ENCODE peak calls at places on chromosome 20, in four cellular contexts. N is GM12878, S is HepG2, E is H1. B is an unnamed sample.

GRCh38 chr20:19974621-19975435 is 42.3 kb upstream of the NAA20 start:
- DNase-seq in N (no peak), S (no peak), E (peak), B (no peak)

GRCh38 chr20:56786503-56786902 is 157.4 kb downstream of the TFAP2C start:
- DNase-seq in E (no peak), N (no peak), S (no peak), B (no peak)

GRCh38 chr20:33561981-33562601 is 72.2 kb downstream of the CBFA2T2 start:
- DNase-seq in N (no peak), E (no peak), S (peak), B (peak)

GRCh38 chr20:61525781-61526431 is 273.8 kb downstream of the CDH4 start:
- DNase-seq in N (no peak), S (no peak), E (no peak), B (no peak)

GRCh38 chr20:3068075-3068474 is 3.3 kb upstream of the OXT start:
- DNase-seq in S (no peak), N (no peak), E (no peak), B (no peak)

GRCh38 chr20:35329435-35330139 is 37.4 kb upstream of the FAM83C start:
- DNase-seq in N (no peak), S (peak), E (peak), B (peak)

GRCh38 chr20:19253316-19253715 is 40.9 kb downstream of the SLC24A3 start:
- DNase-seq in N (no peak), E (peak), S (no peak), B (no peak)

GRCh38 chr20:23435675-23436539 is 3.6 kb upstream of the CSTL1 start:
- DNase-seq in N (no peak), S (peak), E (no peak), B (no peak)

GRCh38 chr20:58877374-58878360 is 25.2 kb downstream of the GNAS start:
- DNase-seq in E (peak), S (no peak), N (no peak), B (no peak)

GRCh38 chr20:61796738-61797137 is 268.9 kb downstream of the TAF4 start:
- DNase-seq in E (no peak), S (no peak), N (no peak), B (no peak)

GRCh38 chr20:32488066-32488838 is 96.9 kb downstream of the NOL4L start:
- DNase-seq in E (no peak), N (no peak), S (no peak), B (no peak)

GRCh38 chr20:34522969-34523871 is 7.0 kb downstream of the DYNLRB1 start:
- DNase-seq in S (peak), N (no peak), E (peak), B (peak)

GRCh38 chr20:44603327-44603726 is 20.9 kb downstream of the PKIG start:
- DNase-seq in S (peak), E (no peak), N (no peak), B (no peak)

GRCh38 chr20:4961746-4962145 is 39.6 kb downstream of the SLC23A2 start:
- DNase-seq in E (no peak), N (no peak), S (peak), B (no peak)

GRCh38 chr20:61903575-61904340 is 161.9 kb downstream of the TAF4 start:
- DNase-seq in E (no peak), S (no peak), N (no peak), B (no peak)

GRCh38 chr20:61052195-61052594 is 199.9 kb upstream of the CDH4 start:
- DNase-seq in E (no peak), S (no peak), N (no peak), B (no peak)

GRCh38 chr20:31564284-31564683 is 40.8 kb upstream of the ID1 start:
- DNase-seq in S (no peak), N (no peak), E (no peak), B (no peak)

GRCh38 chr20:32831982-32832381 is 12.2 kb downstream of the MAPRE1 start:
- DNase-seq in E (no peak), N (no peak), S (no peak), B (no peak)

GRCh38 chr20:41078329-41078728 is 49.7 kb downstream of the TOP1 start:
- DNase-seq in E (no peak), S (peak), N (peak), B (no peak)

GRCh38 chr20:3103369-3104032 is 19.0 kb upstream of the AVP start:
- DNase-seq in E (no peak), N (no peak), S (peak), B (no peak)

GRCh38 chr20:38951611-38952010 is 10.5 kb upstream of the DHX35 start:
- DNase-seq in S (no peak), N (no peak), E (no peak), B (no peak)

GRCh38 chr20:6040540-6040939 is 13.3 kb downstream of the LRRN4 start:
- DNase-seq in S (no peak), N (no peak), E (no peak), B (no peak)

GRCh38 chr20:60262967-60263603 is 304.9 kb downstream of the CDH26 start:
- DNase-seq in N (no peak), S (peak), E (peak), B (peak)

GRCh38 chr20:58651823-58652605 is 931 bp downstream of the STX16 start:
- DNase-seq in N (peak), E (peak), S (peak), B (peak)

GRCh38 chr20:41833739-41834138 is 215.6 kb upstream of the CHD6 start:
- DNase-seq in N (no peak), E (no peak), S (no peak), B (no peak)

GRCh38 chr20:41530923-41531322 is 87.3 kb downstream of the CHD6 start:
- DNase-seq in S (no peak), N (no peak), E (no peak), B (no peak)

GRCh38 chr20:11924923-11925322 is 7.2 kb downstream of the BTBD3 start:
- DNase-seq in E (no peak), S (no peak), N (no peak), B (no peak)

GRCh38 chr20:44967207-44967807 is 995 bp downstream of the STK4 start:
- DNase-seq in N (no peak), S (peak), E (no peak), B (no peak)

GRCh38 chr20:19661717-19662637 is 96.1 kb upstream of the RIN2 start:
- DNase-seq in E (peak), S (peak), N (no peak), B (peak)

GRCh38 chr20:17934141-17934862 is 34.3 kb downstream of the SNX5 start:
- DNase-seq in S (no peak), E (no peak), N (no peak), B (no peak)

GRCh38 chr20:46438156-46438750 is 31.8 kb upstream of the ELMO2 start:
- DNase-seq in E (no peak), N (no peak), S (peak), B (peak)

GRCh38 chr20:37317316-37317715 is 27.9 kb downstream of the MANBAL start:
- DNase-seq in N (no peak), E (no peak), S (no peak), B (no peak)

GRCh38 chr20:31704225-31705119 is 18.2 kb downstream of the BCL2L1 start:
- DNase-seq in S (peak), E (no peak), N (no peak), B (no peak)

GRCh38 chr20:61733216-61733615 is 332.5 kb downstream of the TAF4 start:
- DNase-seq in S (no peak), E (no peak), N (no peak), B (no peak)

GRCh38 chr20:10322073-10323012 is 103.7 kb downstream of the SNAP25 start:
- DNase-seq in N (no peak), S (no peak), E (no peak), B (no peak)

GRCh38 chr20:58219342-58219700 is 9.1 kb downstream of the ANKRD60 start:
- DNase-seq in E (no peak), S (no peak), N (no peak), B (no peak)

GRCh38 chr20:21511850-21512633 is 1.8 kb downstream of the NKX2-2 start:
- DNase-seq in N (no peak), S (no peak), E (peak), B (no peak)

DNA sequence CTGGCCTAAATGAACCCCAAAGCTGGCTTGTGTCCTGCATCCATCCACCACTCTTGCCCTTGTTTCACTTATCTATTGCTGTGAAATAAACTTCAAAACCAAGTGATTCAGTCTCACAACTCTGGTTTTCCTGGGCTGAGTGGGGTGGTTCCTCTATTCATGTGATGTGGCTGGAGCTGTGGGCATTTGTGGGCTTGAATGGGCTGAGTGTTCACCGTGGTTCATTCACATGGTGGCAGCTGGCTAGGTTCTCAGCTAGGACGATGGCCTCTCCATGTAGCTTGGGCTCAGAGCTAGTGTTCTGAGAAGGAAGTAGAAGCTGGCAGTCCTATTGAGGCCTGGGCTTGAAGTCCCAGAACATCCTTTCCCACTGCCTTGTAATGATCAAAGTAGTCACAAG is 30.4 kb downstream of the FKBP1A start:
- DNase-seq in E (no peak), N (no peak), S (no peak), B (no peak)
- TF ChIP-seq SUZ12 in E (no peak), N (no peak), S (no peak), B (no peak)

DNA sequence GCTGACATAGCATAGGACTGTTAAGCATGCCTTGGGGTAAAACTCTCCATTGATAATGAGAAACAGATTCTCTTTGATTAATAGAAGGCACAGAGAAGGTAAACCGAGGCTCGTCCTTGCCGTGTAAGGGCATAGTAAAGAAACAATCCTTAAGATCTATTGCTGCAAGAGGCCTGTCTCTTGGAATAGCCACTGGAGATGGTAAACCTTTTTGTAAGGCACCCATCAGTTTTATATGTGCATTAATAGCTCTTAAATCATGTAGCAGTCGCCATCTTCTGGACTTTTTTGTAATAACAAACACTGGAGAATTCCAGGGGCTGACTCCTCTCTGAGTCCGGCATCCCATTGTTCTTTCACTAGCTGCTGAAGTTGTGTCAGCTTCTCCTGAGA is 8.4 kb upstream of the ABHD12 start:
- DNase-seq in E (no peak), N (no peak), S (peak), B (peak)
- TF ChIP-seq SP1 in E (no peak), N (no peak), S (no peak), B (no peak)

GRCh38 chr20:9276964-9277363 is 208.1 kb downstream of the PLCB4 start:
- DNase-seq in N (no peak), E (no peak), S (no peak), B (no peak)

GRCh38 chr20:9285617-9286016 is 216.7 kb downstream of the PLCB4 start:
- DNase-seq in E (no peak), N (no peak), S (peak), B (no peak)

GRCh38 chr20:9280654-9281053 is 211.8 kb downstream of the PLCB4 start:
- DNase-seq in E (no peak), N (no peak), S (no peak), B (no peak)

GRCh38 chr20:9281770-9282169 is 212.9 kb downstream of the PLCB4 start:
- DNase-seq in E (no peak), S (no peak), N (no peak), B (no peak)

GRCh38 chr20:9279905-9280304 is 211.0 kb downstream of the PLCB4 start:
- DNase-seq in E (no peak), N (no peak), S (no peak), B (no peak)
- TF ChIP-seq SUZ12 in E (no peak), N (no peak), S (no peak), B (no peak)

DNA sequence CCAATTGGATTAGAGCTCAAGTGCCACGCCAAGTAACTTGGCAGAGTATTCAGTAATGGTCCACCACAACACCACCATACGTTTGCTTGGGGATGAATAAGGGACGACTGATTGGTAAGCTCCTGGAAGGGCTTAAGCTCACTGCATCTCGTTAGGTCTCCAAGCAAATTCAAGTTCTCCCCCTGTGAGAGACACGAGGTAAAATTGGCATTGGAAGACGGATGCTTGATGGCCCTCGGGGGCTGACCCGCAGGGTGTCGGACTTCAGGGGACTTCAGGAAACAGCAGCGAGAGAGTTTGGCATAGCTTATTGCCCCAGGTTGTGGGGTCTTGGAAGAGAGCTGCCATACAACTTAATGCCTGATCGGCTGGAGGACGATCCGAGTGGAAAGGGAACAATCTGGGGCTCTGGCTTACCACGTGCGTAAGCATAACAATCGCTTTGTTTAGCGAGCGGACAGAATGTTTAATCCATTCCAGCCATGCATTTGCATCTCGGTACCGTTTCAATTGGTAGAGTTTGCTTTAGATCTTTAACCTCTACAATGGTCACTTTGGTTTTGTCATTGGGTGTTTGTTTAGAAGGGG is 4.8 kb upstream of the ZNFX1 start:
- DNase-seq in N (no peak), S (no peak), E (no peak), B (no peak)
- TF ChIP-seq SP1 in N (no peak), S (no peak), E (no peak), B (no peak)

DNA sequence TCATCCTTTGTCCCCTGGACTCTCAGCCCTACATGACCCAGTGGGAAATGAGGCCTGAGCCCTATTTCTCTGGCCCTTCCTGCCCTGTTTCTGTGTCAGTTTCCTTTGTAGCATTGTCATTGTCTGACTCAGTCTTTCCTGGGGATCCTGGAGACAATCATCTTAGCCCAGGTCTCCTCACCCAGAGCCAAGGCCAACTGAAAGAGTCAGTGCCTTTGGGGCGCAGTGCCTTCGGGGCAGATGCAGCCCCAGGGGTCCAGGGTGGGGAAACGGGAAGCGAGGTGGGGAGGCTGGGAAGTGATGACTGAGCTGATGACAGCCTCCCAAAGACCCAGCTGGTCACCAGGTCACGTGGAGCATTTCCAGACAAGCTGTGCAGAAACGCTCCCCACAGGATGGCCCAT is 93.3 kb upstream of the SULF2 start:
- DNase-seq in N (no peak), S (no peak), E (no peak), B (no peak)
- TF ChIP-seq SUZ12 in N (no peak), S (no peak), E (no peak), B (no peak)

GRCh38 chr20:63255911-63256704 is 1.8 kb upstream of the NKAIN4 start:
- DNase-seq in N (no peak), E (no peak), S (no peak), B (no peak)

GRCh38 chr20:63254237-63254535 is at the start of gene NKAIN4:
- DNase-seq in S (no peak), E (no peak), N (no peak), B (no peak)

GRCh38 chr20:63253438-63254236 is 626 bp downstream of the NKAIN4 start:
- DNase-seq in S (no peak), E (peak), N (no peak), B (peak)

GRCh38 chr20:63253065-63253437 is 1.2 kb downstream of the NKAIN4 start:
- DNase-seq in E (no peak), N (no peak), S (no peak), B (no peak)

GRCh38 chr20:63254536-63255384 is 497 bp upstream of the NKAIN4 start:
- DNase-seq in S (no peak), N (no peak), E (peak), B (no peak)
- TF ChIP-seq SP1 in S (no peak), N (no peak), E (no peak), B (no peak)

GRCh38 chr20:50713677-50714101 is 17.7 kb upstream of the PARD6B start:
- DNase-seq in S (no peak), E (peak), N (no peak), B (no peak)
- TF ChIP-seq SUZ12 in S (no peak), E (no peak), N (no peak), B (no peak)

B was measured in HEK293T.